ENCODE peak calls at places on chromosomes 3 and 15, in five cellular contexts. L, F, J, S and D are unnamed samples.

GRCh38 chr15:78320173-78320572 is 20.0 kb upstream of the CRABP1 start:
- DNase-seq in J (no peak), L (no peak), F (no peak), S (no peak), D (no peak)

GRCh38 chr3:110101361-110101760 is 764.0 kb upstream of the DPPA4 start:
- DNase-seq in S (no peak), F (no peak), L (no peak), J (no peak), D (no peak)

GRCh38 chr3:33047842-33048834 is 48.8 kb downstream of the GLB1 start:
- DNase-seq in J (no peak), L (no peak), S (no peak), F (no peak), D (no peak)

GRCh38 chr3:57557088-57557537 is 1.0 kb downstream of the PDE12 start:
- DNase-seq in F (no peak), L (no peak), S (peak; percentile 24), J (peak; percentile 33), D (peak; percentile 47)

GRCh38 chr15:40320931-40321371 is 2.5 kb upstream of the INAFM2 start:
- DNase-seq in L (no peak), S (peak; percentile 78), J (peak; percentile 82), F (no peak), D (peak; percentile 78)

GRCh38 chr3:125431391-125431790 is 56.3 kb upstream of the ZNF148 start:
- DNase-seq in J (no peak), S (no peak), L (peak; percentile 28), F (no peak), D (no peak)

GRCh38 chr3:125062904-125063618 is 7.3 kb upstream of the HEG1 start:
- DNase-seq in L (peak; percentile 95), J (peak; percentile 44), F (no peak), S (no peak), D (no peak)

GRCh38 chr15:49036650-49037545 is 9.3 kb downstream of the SECISBP2L start:
- DNase-seq in L (peak; percentile 19), J (no peak), S (no peak), F (no peak), D (no peak)

GRCh38 chr15:40277472-40277871 is 5.4 kb downstream of the ANKRD63 start:
- DNase-seq in F (no peak), S (no peak), L (no peak), J (no peak), D (no peak)

GRCh38 chr15:56719021-56719612 is 14.2 kb downstream of the ZNF280D start:
- DNase-seq in J (no peak), S (no peak), F (no peak), L (no peak), D (no peak)

GRCh38 chr3:149245738-149246451 is 24.3 kb upstream of the CP start:
- DNase-seq in F (peak; percentile 15), S (no peak), J (no peak), L (no peak), D (no peak)

GRCh38 chr15:77535845-77536244 is 96.9 kb downstream of the LINGO1 start:
- DNase-seq in F (no peak), L (no peak), J (no peak), S (no peak), D (no peak)

GRCh38 chr3:126438746-126439145 is 36.9 kb downstream of the ZXDC start:
- DNase-seq in F (no peak), S (no peak), J (peak; percentile 5), L (no peak), D (peak; percentile 9)

GRCh38 chr3:15330031-15330596 is 2.3 kb downstream of the SH3BP5 start:
- DNase-seq in J (peak; percentile 44), L (peak; percentile 63), S (peak; percentile 21), F (no peak), D (no peak)
- H3K4me3 ChIP-seq in J (no peak overlapping the region), L (peak overlapping the region; percentile 90), S (no peak overlapping the region), F (no peak overlapping the region), D (no peak overlapping the region)

GRCh38 chr3:172142074-172143059 is 103.0 kb downstream of the FNDC3B start:
- DNase-seq in J (no peak), S (peak; percentile 64), L (peak; percentile 40), F (no peak), D (no peak)
- H3K4me3 ChIP-seq in J (no peak overlapping the region), S (no peak overlapping the region), L (no peak overlapping the region), F (no peak overlapping the region), D (no peak overlapping the region)

GRCh38 chr3:23741403-23741706 is 64.4 kb upstream of the UBE2E1 start:
- DNase-seq in L (no peak), J (no peak), S (no peak), F (no peak), D (no peak)
- H3K4me3 ChIP-seq in L (no peak overlapping the region), J (no peak overlapping the region), S (no peak overlapping the region), F (no peak overlapping the region), D (no peak overlapping the region)

DNA sequence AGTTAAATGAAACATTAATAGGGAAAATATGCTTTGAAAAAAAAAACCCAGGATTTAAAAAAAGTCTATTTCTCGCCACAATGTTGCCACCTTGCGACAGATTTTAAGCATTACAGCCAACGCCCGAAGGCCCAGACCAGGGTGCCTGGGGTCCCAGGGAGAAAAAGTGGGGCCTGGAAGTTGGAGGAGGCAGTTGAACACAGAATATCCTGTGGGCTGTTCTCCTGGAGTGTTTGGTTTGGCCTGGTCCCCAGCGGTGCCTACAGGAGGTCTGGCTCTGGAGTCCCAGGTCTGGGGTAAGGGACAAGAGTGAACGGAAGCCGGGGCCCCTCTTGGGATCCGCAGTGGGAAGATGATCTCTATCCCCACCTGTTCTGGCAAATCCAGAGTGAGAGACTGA is 3.4 kb downstream of the RNU6-1 start:
- DNase-seq in F (no peak), S (peak; percentile 69), J (peak; percentile 65), L (no peak), D (peak; percentile 76)
- H3K4me3 ChIP-seq in F (no peak overlapping the region), S (peak overlapping the region; percentile 56), J (no peak overlapping the region), L (no peak overlapping the region), D (no peak overlapping the region)

GRCh38 chr15:68924866-68925599 is 5.3 kb upstream of the SPESP1 start:
- DNase-seq in F (peak; percentile 12), S (peak; percentile 85), L (peak; percentile 10), J (peak; percentile 87), D (peak; percentile 86)
- H3K4me3 ChIP-seq in F (no peak overlapping the region), S (no peak overlapping the region), L (no peak overlapping the region), J (no peak overlapping the region), D (no peak overlapping the region)

GRCh38 chr15:52651868-52652267 is 27.3 kb downstream of the ATOSA start:
- DNase-seq in S (peak; percentile 84), J (peak; percentile 84), L (peak; percentile 61), F (no peak), D (peak; percentile 71)
- H3K4me3 ChIP-seq in S (peak overlapping the region; percentile 36), J (no peak overlapping the region), L (peak overlapping the region; percentile 41), F (no peak overlapping the region), D (peak overlapping the region; percentile 64)

DNA sequence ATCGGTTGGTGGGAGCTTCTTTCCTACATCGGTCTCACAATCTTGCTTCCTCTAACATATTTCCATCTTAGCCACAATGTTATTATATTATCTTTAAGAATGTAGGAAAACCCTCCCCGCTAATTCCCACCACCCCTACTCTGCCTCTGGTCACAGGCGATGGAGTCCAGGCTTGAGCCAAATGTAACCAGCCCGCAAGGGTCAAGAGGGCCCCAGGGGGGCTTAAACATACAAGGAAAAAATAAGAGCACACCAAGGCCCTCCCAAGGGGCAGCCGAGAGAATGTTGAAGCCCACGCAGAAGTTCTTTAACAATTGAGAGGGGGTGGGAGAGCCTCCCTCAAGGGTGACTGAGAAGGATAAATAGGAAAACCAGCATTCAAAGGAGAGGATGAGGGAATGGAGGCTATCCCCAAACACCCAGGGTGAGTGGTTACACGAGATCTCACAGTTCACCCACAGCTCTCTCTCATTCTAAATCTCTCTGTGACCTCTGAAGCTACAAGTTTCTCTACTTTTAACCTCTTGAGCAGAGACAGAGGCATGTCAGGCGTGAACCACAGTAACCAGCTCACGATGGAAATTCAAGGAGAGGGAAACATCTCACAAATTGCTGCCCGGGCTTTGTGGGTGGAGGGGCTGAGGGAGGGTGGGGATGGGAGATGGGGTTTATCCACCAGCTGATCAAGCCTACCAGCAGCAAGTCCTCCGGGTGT is 31.4 kb upstream of the UACA start:
- DNase-seq in F (no peak), S (no peak), J (no peak), L (no peak), D (no peak)
- H3K4me3 ChIP-seq in F (no peak overlapping the region), S (no peak overlapping the region), J (no peak overlapping the region), L (peak overlapping the region; percentile 29), D (peak overlapping the region; percentile 10)

DNA sequence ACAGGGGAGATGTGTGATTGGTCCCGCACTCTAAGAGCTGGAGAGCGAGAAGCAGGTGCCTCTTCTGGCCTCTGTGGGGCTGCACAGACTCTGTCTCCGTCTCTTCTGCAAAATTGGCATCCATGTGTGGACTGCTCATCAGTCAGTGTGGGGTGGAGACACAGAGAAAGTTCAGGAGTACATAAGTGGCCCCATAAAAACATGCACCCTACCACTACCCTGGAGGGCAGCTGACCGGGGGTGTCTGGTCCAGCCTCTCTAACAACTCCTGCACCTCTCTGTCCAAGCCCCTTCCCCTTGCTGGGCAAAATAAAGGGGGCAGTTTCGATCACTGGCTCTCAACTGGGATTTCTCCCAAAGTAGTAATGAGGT is 76.6 kb downstream of the TAMM41 start:
- DNase-seq in L (no peak), J (no peak), S (no peak), F (no peak), D (peak; percentile 19)
- H3K4me3 ChIP-seq in L (peak overlapping the region; percentile 6), J (no peak overlapping the region), S (peak overlapping the region; percentile 6), F (no peak overlapping the region), D (no peak overlapping the region)

DNA sequence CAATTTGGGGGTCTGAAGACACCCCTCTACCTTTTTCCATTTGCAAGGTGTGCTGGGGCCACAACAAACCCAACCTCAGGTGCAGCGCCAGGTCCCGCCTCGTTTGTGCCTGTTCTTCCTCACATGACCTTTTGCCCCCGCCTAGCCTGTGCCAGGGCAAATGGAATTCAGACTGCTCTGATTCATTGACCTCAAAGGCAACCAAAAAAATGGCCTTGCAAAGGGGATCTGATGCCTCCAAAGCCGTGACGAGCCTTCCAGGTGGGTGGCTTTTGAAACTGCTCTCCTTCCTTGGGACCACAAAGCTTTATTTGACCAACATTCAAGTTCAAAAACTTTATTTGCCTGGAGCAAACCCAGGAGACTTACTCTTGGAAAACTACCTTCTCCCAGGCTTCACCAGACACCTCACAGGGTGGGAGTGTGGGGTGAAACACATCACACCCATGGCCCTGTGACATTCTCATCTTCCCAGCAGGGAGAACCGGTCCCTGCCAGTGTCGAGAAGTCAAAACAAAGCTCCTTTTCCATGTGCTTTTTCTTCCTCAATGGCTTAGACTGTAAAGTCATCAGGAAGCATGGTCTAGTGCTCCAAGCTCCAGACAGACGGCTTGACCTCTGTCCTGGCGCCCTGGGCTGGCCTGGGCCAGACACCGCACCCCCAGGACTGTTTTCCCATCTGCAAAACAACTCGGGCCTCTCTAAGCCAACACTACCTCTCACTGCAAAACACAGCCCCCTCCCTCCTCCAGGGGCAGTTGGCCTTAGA is 103.9 kb upstream of the HES1 start:
- DNase-seq in S (no peak), J (no peak), L (no peak), F (no peak), D (no peak)
- H3K4me3 ChIP-seq in S (no peak overlapping the region), J (no peak overlapping the region), L (no peak overlapping the region), F (no peak overlapping the region), D (no peak overlapping the region)

DNA sequence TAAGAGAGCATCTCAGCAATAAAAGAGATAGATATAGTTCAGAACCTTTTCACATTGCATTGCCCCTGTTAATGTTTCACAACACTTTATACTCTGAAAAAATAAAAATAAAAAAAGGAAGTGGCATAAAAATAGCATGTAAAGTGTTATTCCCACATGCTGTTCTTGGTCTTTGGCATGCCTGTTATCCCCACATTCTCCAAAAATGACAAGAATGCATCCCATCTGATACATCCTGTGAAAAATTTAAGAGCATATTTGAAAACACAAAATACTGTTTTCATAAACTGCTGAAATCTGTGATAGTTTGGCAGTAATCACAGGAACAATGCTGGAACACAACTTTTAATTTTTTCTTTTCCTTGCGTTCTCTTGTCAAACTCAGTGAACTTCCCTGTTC is 288.7 kb downstream of the ROBO2 start:
- DNase-seq in S (no peak), L (no peak), F (no peak), J (no peak), D (no peak)
- H3K4me3 ChIP-seq in S (no peak overlapping the region), L (no peak overlapping the region), F (no peak overlapping the region), J (no peak overlapping the region), D (no peak overlapping the region)